ENCODE peak calls at places on chromosomes 1 and 21, in eight cellular contexts. One of them, this sample, is unnamed.

GRCh38 chr1:160078392-160079195 is 2.7 kb upstream of the KCNJ9 start:
- DNase-seq in adrenal gland: no peak
- DNase-seq in RWPE1: peak
- DNase-seq in psoas muscle: no peak
- DNase-seq in GM12865: peak
- DNase-seq in GM13976: peak
- DNase-seq in pancreas: no peak
- DNase-seq in BJ: no peak
- DNase-seq in this sample: peak

GRCh38 chr1:153985341-153985912 is 712 bp downstream of the RAB13 start:
- DNase-seq in RWPE1: no peak
- DNase-seq in pancreas: no peak
- DNase-seq in adrenal gland: no peak
- DNase-seq in GM12865: no peak
- DNase-seq in GM13976: no peak
- DNase-seq in BJ: no peak
- DNase-seq in psoas muscle: peak
- DNase-seq in this sample: no peak

GRCh38 chr1:215992620-215993019 is 425.5 kb downstream of the KCTD3 start:
- DNase-seq in BJ: no peak
- DNase-seq in RWPE1: peak
- DNase-seq in adrenal gland: no peak
- DNase-seq in psoas muscle: no peak
- DNase-seq in pancreas: no peak
- DNase-seq in GM12865: peak
- DNase-seq in GM13976: peak
- DNase-seq in this sample: no peak

GRCh38 chr21:36477001-36477400 is 2.9 kb downstream of the CLDN14 start:
- DNase-seq in GM12865: no peak
- DNase-seq in adrenal gland: no peak
- DNase-seq in GM13976: no peak
- DNase-seq in psoas muscle: no peak
- DNase-seq in BJ: no peak
- DNase-seq in pancreas: no peak
- DNase-seq in RWPE1: no peak
- DNase-seq in this sample: no peak

GRCh38 chr1:59776960-59777852 is 37.5 kb upstream of the HOOK1 start:
- DNase-seq in adrenal gland: no peak
- DNase-seq in BJ: no peak
- DNase-seq in GM13976: no peak
- DNase-seq in pancreas: no peak
- DNase-seq in GM12865: no peak
- DNase-seq in RWPE1: no peak
- DNase-seq in psoas muscle: no peak
- DNase-seq in this sample: no peak

GRCh38 chr1:220926146-220926545 is 46.9 kb downstream of the HLX start:
- DNase-seq in adrenal gland: no peak
- DNase-seq in GM12865: no peak
- DNase-seq in psoas muscle: no peak
- DNase-seq in RWPE1: no peak
- DNase-seq in pancreas: no peak
- DNase-seq in GM13976: no peak
- DNase-seq in BJ: peak
- DNase-seq in this sample: no peak

GRCh38 chr1:53656062-53656915 is 82.7 kb downstream of the GLIS1 start:
- DNase-seq in psoas muscle: no peak
- DNase-seq in pancreas: no peak
- DNase-seq in RWPE1: no peak
- DNase-seq in GM12865: no peak
- DNase-seq in GM13976: no peak
- DNase-seq in adrenal gland: no peak
- DNase-seq in BJ: peak
- DNase-seq in this sample: no peak

GRCh38 chr1:25140073-25140797 is 92.1 kb downstream of the SYF2 start:
- DNase-seq in pancreas: no peak
- DNase-seq in GM13976: peak
- DNase-seq in RWPE1: no peak
- DNase-seq in BJ: no peak
- DNase-seq in psoas muscle: no peak
- DNase-seq in GM12865: peak
- DNase-seq in adrenal gland: no peak
- DNase-seq in this sample: no peak

GRCh38 chr1:18597159-18598042 is 33.2 kb upstream of the PAX7 start:
- DNase-seq in GM12865: peak
- DNase-seq in GM13976: peak
- DNase-seq in pancreas: peak
- DNase-seq in adrenal gland: peak
- DNase-seq in RWPE1: peak
- DNase-seq in psoas muscle: peak
- DNase-seq in BJ: no peak
- DNase-seq in this sample: peak

GRCh38 chr1:178540646-178541045 is 27.7 kb downstream of the TEX35 start:
- DNase-seq in GM13976: no peak
- DNase-seq in adrenal gland: no peak
- DNase-seq in BJ: peak
- DNase-seq in psoas muscle: no peak
- DNase-seq in GM12865: no peak
- DNase-seq in pancreas: no peak
- DNase-seq in RWPE1: no peak
- DNase-seq in this sample: no peak

GRCh38 chr1:54580856-54581550 is 33.0 kb downstream of the ACOT11 start:
- DNase-seq in psoas muscle: no peak
- DNase-seq in pancreas: no peak
- DNase-seq in RWPE1: no peak
- DNase-seq in BJ: no peak
- DNase-seq in GM13976: no peak
- DNase-seq in adrenal gland: no peak
- DNase-seq in GM12865: no peak
- DNase-seq in this sample: no peak

GRCh38 chr1:165543651-165544452 is at the start of gene LRRC52:
- DNase-seq in adrenal gland: peak
- DNase-seq in BJ: no peak
- DNase-seq in psoas muscle: peak
- DNase-seq in GM12865: no peak
- DNase-seq in pancreas: peak
- DNase-seq in GM13976: no peak
- DNase-seq in RWPE1: no peak
- DNase-seq in this sample: no peak

GRCh38 chr21:35663856-35664606 is 396.3 kb downstream of the SETD4 start:
- DNase-seq in GM12865: no peak
- DNase-seq in BJ: no peak
- DNase-seq in GM13976: no peak
- DNase-seq in RWPE1: no peak
- DNase-seq in psoas muscle: no peak
- DNase-seq in pancreas: no peak
- DNase-seq in adrenal gland: no peak
- DNase-seq in this sample: no peak

GRCh38 chr1:30816211-30817082 is 58.9 kb upstream of the LAPTM5 start:
- DNase-seq in GM12865: no peak
- DNase-seq in adrenal gland: no peak
- DNase-seq in BJ: peak
- DNase-seq in pancreas: peak
- DNase-seq in GM13976: no peak
- DNase-seq in RWPE1: peak
- DNase-seq in psoas muscle: peak
- DNase-seq in this sample: peak

GRCh38 chr1:232594768-232595698 is 34.9 kb downstream of the SIPA1L2 start:
- DNase-seq in GM13976: no peak
- DNase-seq in BJ: no peak
- DNase-seq in psoas muscle: no peak
- DNase-seq in pancreas: no peak
- DNase-seq in RWPE1: no peak
- DNase-seq in adrenal gland: no peak
- DNase-seq in GM12865: no peak
- DNase-seq in this sample: no peak

GRCh38 chr1:109632671-109633346 is 13.2 kb downstream of the AMPD2 start:
- DNase-seq in BJ: no peak
- DNase-seq in RWPE1: no peak
- DNase-seq in GM12865: no peak
- DNase-seq in adrenal gland: no peak
- DNase-seq in GM13976: no peak
- DNase-seq in psoas muscle: no peak
- DNase-seq in pancreas: no peak
- DNase-seq in this sample: peak

GRCh38 chr1:59992040-59992820 is 65.7 kb upstream of the CYP2J2 start:
- DNase-seq in psoas muscle: no peak
- DNase-seq in GM12865: no peak
- DNase-seq in pancreas: no peak
- DNase-seq in adrenal gland: no peak
- DNase-seq in RWPE1: no peak
- DNase-seq in GM13976: no peak
- DNase-seq in BJ: no peak
- DNase-seq in this sample: no peak

GRCh38 chr1:201556841-201557571 is 18.1 kb downstream of the NAV1 start:
- DNase-seq in BJ: no peak
- DNase-seq in pancreas: no peak
- DNase-seq in adrenal gland: no peak
- DNase-seq in GM13976: no peak
- DNase-seq in psoas muscle: no peak
- DNase-seq in RWPE1: no peak
- DNase-seq in GM12865: no peak
- DNase-seq in this sample: no peak

GRCh38 chr21:27725916-27726315 is 759.0 kb upstream of the ADAMTS5 start:
- DNase-seq in GM13976: no peak
- DNase-seq in GM12865: no peak
- DNase-seq in psoas muscle: no peak
- DNase-seq in RWPE1: no peak
- DNase-seq in adrenal gland: no peak
- DNase-seq in BJ: no peak
- DNase-seq in pancreas: no peak
- DNase-seq in this sample: no peak

GRCh38 chr1:162400790-162401189 is 11.1 kb downstream of the SH2D1B start:
- DNase-seq in RWPE1: no peak
- DNase-seq in psoas muscle: no peak
- DNase-seq in GM12865: no peak
- DNase-seq in BJ: no peak
- DNase-seq in GM13976: no peak
- DNase-seq in pancreas: no peak
- DNase-seq in adrenal gland: no peak
- DNase-seq in this sample: no peak

GRCh38 chr1:7346600-7347570 is 424.2 kb upstream of the VAMP3 start:
- DNase-seq in GM12865: no peak
- DNase-seq in BJ: no peak
- DNase-seq in GM13976: no peak
- DNase-seq in pancreas: no peak
- DNase-seq in RWPE1: no peak
- DNase-seq in adrenal gland: no peak
- DNase-seq in psoas muscle: no peak
- DNase-seq in this sample: no peak

GRCh38 chr1:64469121-64469520 is 808 bp upstream of the CACHD1 start:
- DNase-seq in psoas muscle: no peak
- DNase-seq in GM13976: no peak
- DNase-seq in adrenal gland: no peak
- DNase-seq in RWPE1: no peak
- DNase-seq in GM12865: no peak
- DNase-seq in pancreas: peak
- DNase-seq in BJ: no peak
- DNase-seq in this sample: no peak

GRCh38 chr1:213423041-213423440 is 372.0 kb downstream of the RPS6KC1 start:
- DNase-seq in BJ: no peak
- DNase-seq in pancreas: no peak
- DNase-seq in GM13976: no peak
- DNase-seq in psoas muscle: no peak
- DNase-seq in GM12865: no peak
- DNase-seq in RWPE1: no peak
- DNase-seq in adrenal gland: no peak
- DNase-seq in this sample: no peak

DNA sequence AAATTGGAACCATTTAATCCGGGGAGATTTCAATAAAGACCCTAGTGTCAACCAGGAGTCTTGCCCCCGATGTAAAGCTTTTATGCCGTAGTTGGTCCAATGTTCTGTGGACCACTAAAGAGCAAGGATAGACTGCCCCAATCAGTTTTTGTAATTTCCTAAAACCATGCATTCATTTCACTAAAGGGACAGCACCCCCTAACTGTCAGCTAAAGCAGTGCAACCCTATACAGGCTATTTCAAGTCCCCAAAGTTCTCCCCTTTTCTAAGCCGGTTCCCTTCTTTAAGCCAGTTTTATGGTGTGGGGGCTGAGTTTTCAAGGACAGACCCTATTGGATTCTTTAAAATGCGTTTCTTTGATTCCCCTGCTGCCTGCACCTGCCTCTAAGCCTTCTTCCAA is 12.7 kb upstream of the PDPN start:
- DNase-seq in psoas muscle: no peak
- DNase-seq in adrenal gland: no peak
- DNase-seq in GM13976: no peak
- DNase-seq in RWPE1: no peak
- DNase-seq in pancreas: no peak
- DNase-seq in BJ: no peak
- DNase-seq in GM12865: peak
- DNase-seq in this sample: no peak
- TF ChIP-seq CTCF in psoas muscle: peak
- TF ChIP-seq CTCF in adrenal gland: peak
- TF ChIP-seq CTCF in GM13976: peak
- TF ChIP-seq CTCF in RWPE1: no peak
- TF ChIP-seq CTCF in pancreas: no peak
- TF ChIP-seq CTCF in BJ: no peak
- TF ChIP-seq CTCF in GM12865: peak
- TF ChIP-seq CTCF in this sample: peak

GRCh38 chr1:199071080-199071479 is 432.2 kb downstream of the PTPRC start:
- DNase-seq in adrenal gland: no peak
- DNase-seq in BJ: no peak
- DNase-seq in pancreas: no peak
- DNase-seq in psoas muscle: no peak
- DNase-seq in GM12865: no peak
- DNase-seq in RWPE1: no peak
- DNase-seq in GM13976: no peak
- DNase-seq in this sample: no peak
- TF ChIP-seq CTCF in adrenal gland: no peak
- TF ChIP-seq CTCF in BJ: no peak
- TF ChIP-seq CTCF in pancreas: no peak
- TF ChIP-seq CTCF in psoas muscle: no peak
- TF ChIP-seq CTCF in GM12865: no peak
- TF ChIP-seq CTCF in RWPE1: no peak
- TF ChIP-seq CTCF in GM13976: no peak
- TF ChIP-seq CTCF in this sample: no peak

DNA sequence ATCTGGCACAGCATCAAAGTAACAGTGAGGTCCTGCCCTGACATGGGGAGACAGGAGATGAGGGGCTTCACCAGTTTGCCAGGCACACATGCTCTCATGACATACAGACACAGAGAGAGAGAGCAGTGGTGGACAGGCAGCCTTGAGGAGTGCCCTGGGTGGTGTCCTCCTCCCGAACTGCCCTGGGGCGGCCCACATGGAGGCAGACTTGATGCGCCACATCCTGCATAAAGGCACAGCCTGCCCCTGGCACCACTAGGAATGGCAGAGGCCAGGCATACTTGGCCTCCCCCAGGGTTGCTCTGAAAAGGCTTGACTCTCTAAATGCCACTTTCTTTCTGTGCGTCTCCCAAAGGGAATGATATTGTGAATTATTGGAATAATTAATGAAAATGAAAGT is 67.5 kb downstream of the SPAG17 start:
- DNase-seq in adrenal gland: no peak
- DNase-seq in GM13976: no peak
- DNase-seq in pancreas: no peak
- DNase-seq in psoas muscle: no peak
- DNase-seq in RWPE1: no peak
- DNase-seq in GM12865: no peak
- DNase-seq in BJ: no peak
- DNase-seq in this sample: no peak
- TF ChIP-seq CTCF in adrenal gland: no peak
- TF ChIP-seq CTCF in GM13976: no peak
- TF ChIP-seq CTCF in pancreas: no peak
- TF ChIP-seq CTCF in psoas muscle: no peak
- TF ChIP-seq CTCF in RWPE1: no peak
- TF ChIP-seq CTCF in GM12865: no peak
- TF ChIP-seq CTCF in BJ: no peak
- TF ChIP-seq CTCF in this sample: no peak

GRCh38 chr1:180381184-180381580 is 121.2 kb downstream of the ACBD6 start:
- DNase-seq in psoas muscle: no peak
- DNase-seq in pancreas: no peak
- DNase-seq in BJ: no peak
- DNase-seq in GM13976: no peak
- DNase-seq in GM12865: no peak
- DNase-seq in RWPE1: no peak
- DNase-seq in adrenal gland: no peak
- DNase-seq in this sample: no peak
- TF ChIP-seq CTCF in psoas muscle: no peak
- TF ChIP-seq CTCF in pancreas: no peak
- TF ChIP-seq CTCF in BJ: no peak
- TF ChIP-seq CTCF in GM13976: no peak
- TF ChIP-seq CTCF in GM12865: no peak
- TF ChIP-seq CTCF in RWPE1: no peak
- TF ChIP-seq CTCF in adrenal gland: no peak
- TF ChIP-seq CTCF in this sample: no peak